ENCODE peak calls at places on chromosomes 12 and 14, in six cellular contexts. One of them, this sample, is unnamed.

GRCh38 chr12:19382111-19382526 is 57.2 kb upstream of the AEBP2 start:
- DNase-seq in dorsolateral prefrontal cortex: no peak
- DNase-seq in HS-27A: peak; percentile 49
- DNase-seq in RPMI7951: peak; percentile 85
- DNase-seq in mucosa of descending colon: no peak
- DNase-seq in stromal cell of bone marrow: peak; percentile 86
- DNase-seq in this sample: no peak

GRCh38 chr12:121688966-121689365 is 19.5 kb upstream of the MORN3 start:
- DNase-seq in HS-27A: no peak
- DNase-seq in dorsolateral prefrontal cortex: no peak
- DNase-seq in mucosa of descending colon: no peak
- DNase-seq in RPMI7951: no peak
- DNase-seq in stromal cell of bone marrow: no peak
- DNase-seq in this sample: no peak

GRCh38 chr12:114812858-114813761 is 129.1 kb upstream of the TBX3 start:
- DNase-seq in dorsolateral prefrontal cortex: no peak
- DNase-seq in stromal cell of bone marrow: no peak
- DNase-seq in HS-27A: no peak
- DNase-seq in mucosa of descending colon: no peak
- DNase-seq in RPMI7951: peak; percentile 59
- DNase-seq in this sample: no peak

GRCh38 chr14:68544150-68544892 is 248.5 kb downstream of the ZFP36L1 start:
- DNase-seq in HS-27A: no peak
- DNase-seq in stromal cell of bone marrow: peak; percentile 100
- DNase-seq in mucosa of descending colon: no peak
- DNase-seq in dorsolateral prefrontal cortex: no peak
- DNase-seq in RPMI7951: peak; percentile 98
- DNase-seq in this sample: no peak

GRCh38 chr14:104881369-104881979 is 16.4 kb downstream of the CEP170B start:
- DNase-seq in stromal cell of bone marrow: no peak
- DNase-seq in RPMI7951: no peak
- DNase-seq in mucosa of descending colon: peak; percentile 44
- DNase-seq in HS-27A: no peak
- DNase-seq in dorsolateral prefrontal cortex: no peak
- DNase-seq in this sample: no peak

GRCh38 chr14:96895658-96896271 is 98.6 kb downstream of the VRK1 start:
- DNase-seq in stromal cell of bone marrow: no peak
- DNase-seq in HS-27A: no peak
- DNase-seq in mucosa of descending colon: no peak
- DNase-seq in RPMI7951: no peak
- DNase-seq in dorsolateral prefrontal cortex: no peak
- DNase-seq in this sample: no peak

GRCh38 chr14:105120056-105120455 is 48.5 kb downstream of the JAG2 start:
- DNase-seq in stromal cell of bone marrow: no peak
- DNase-seq in dorsolateral prefrontal cortex: no peak
- DNase-seq in HS-27A: no peak
- DNase-seq in RPMI7951: no peak
- DNase-seq in mucosa of descending colon: no peak
- DNase-seq in this sample: no peak

GRCh38 chr12:10339441-10339840 is 31.8 kb downstream of the KLRD1 start:
- DNase-seq in HS-27A: no peak
- DNase-seq in dorsolateral prefrontal cortex: no peak
- DNase-seq in stromal cell of bone marrow: no peak
- DNase-seq in mucosa of descending colon: no peak
- DNase-seq in RPMI7951: peak; percentile 57
- DNase-seq in this sample: no peak

GRCh38 chr14:26984318-26985177 is 386.7 kb upstream of the NOVA1 start:
- DNase-seq in mucosa of descending colon: no peak
- DNase-seq in dorsolateral prefrontal cortex: peak; percentile 51
- DNase-seq in HS-27A: no peak
- DNase-seq in RPMI7951: peak; percentile 39
- DNase-seq in stromal cell of bone marrow: peak; percentile 8
- DNase-seq in this sample: no peak

GRCh38 chr14:77031680-77032482 is 3.4 kb upstream of the IRF2BPL start:
- DNase-seq in dorsolateral prefrontal cortex: no peak
- DNase-seq in stromal cell of bone marrow: peak; percentile 87
- DNase-seq in mucosa of descending colon: no peak
- DNase-seq in RPMI7951: peak; percentile 60
- DNase-seq in HS-27A: no peak
- DNase-seq in this sample: no peak

GRCh38 chr12:122079038-122079531 is 529 bp downstream of the MLXIP start:
- DNase-seq in RPMI7951: no peak
- DNase-seq in dorsolateral prefrontal cortex: no peak
- DNase-seq in HS-27A: no peak
- DNase-seq in stromal cell of bone marrow: no peak
- DNase-seq in mucosa of descending colon: peak; percentile 79
- DNase-seq in this sample: no peak

GRCh38 chr12:21296751-21297406 is 37.8 kb downstream of the SLCO1A2 start:
- DNase-seq in RPMI7951: peak; percentile 13
- DNase-seq in mucosa of descending colon: no peak
- DNase-seq in stromal cell of bone marrow: no peak
- DNase-seq in dorsolateral prefrontal cortex: no peak
- DNase-seq in HS-27A: no peak
- DNase-seq in this sample: no peak

GRCh38 chr14:64636208-64636979 is 67.8 kb upstream of the PLEKHG3 start:
- DNase-seq in dorsolateral prefrontal cortex: peak; percentile 84
- DNase-seq in stromal cell of bone marrow: no peak
- DNase-seq in mucosa of descending colon: peak; percentile 67
- DNase-seq in HS-27A: no peak
- DNase-seq in RPMI7951: peak; percentile 46
- DNase-seq in this sample: peak; percentile 44

GRCh38 chr12:63354919-63355318 is 203.9 kb upstream of the AVPR1A start:
- DNase-seq in stromal cell of bone marrow: no peak
- DNase-seq in dorsolateral prefrontal cortex: no peak
- DNase-seq in HS-27A: no peak
- DNase-seq in mucosa of descending colon: no peak
- DNase-seq in RPMI7951: no peak
- DNase-seq in this sample: no peak

GRCh38 chr12:107415834-107416233 is 269.8 kb upstream of the PWP1 start:
- DNase-seq in RPMI7951: peak; percentile 91
- DNase-seq in mucosa of descending colon: no peak
- DNase-seq in stromal cell of bone marrow: peak; percentile 34
- DNase-seq in dorsolateral prefrontal cortex: no peak
- DNase-seq in HS-27A: no peak
- DNase-seq in this sample: no peak

GRCh38 chr14:51310453-51311074 is 70.5 kb downstream of the TMX1 start:
- DNase-seq in HS-27A: no peak
- DNase-seq in dorsolateral prefrontal cortex: no peak
- DNase-seq in RPMI7951: peak; percentile 93
- DNase-seq in stromal cell of bone marrow: peak; percentile 61
- DNase-seq in mucosa of descending colon: no peak
- DNase-seq in this sample: no peak

GRCh38 chr14:66979083-66979974 is 209.9 kb upstream of the GARIN2 start:
- DNase-seq in stromal cell of bone marrow: no peak
- DNase-seq in RPMI7951: no peak
- DNase-seq in HS-27A: no peak
- DNase-seq in mucosa of descending colon: no peak
- DNase-seq in dorsolateral prefrontal cortex: no peak
- DNase-seq in this sample: no peak

GRCh38 chr14:61720302-61720677 is 25.0 kb downstream of the HIF1A start:
- DNase-seq in mucosa of descending colon: no peak
- DNase-seq in RPMI7951: no peak
- DNase-seq in dorsolateral prefrontal cortex: no peak
- DNase-seq in HS-27A: no peak
- DNase-seq in stromal cell of bone marrow: no peak
- DNase-seq in this sample: no peak

GRCh38 chr14:60396718-60397343 is 89.0 kb downstream of the C14orf39 start:
- DNase-seq in mucosa of descending colon: no peak
- DNase-seq in HS-27A: peak; percentile 15
- DNase-seq in dorsolateral prefrontal cortex: no peak
- DNase-seq in stromal cell of bone marrow: no peak
- DNase-seq in RPMI7951: peak; percentile 1
- DNase-seq in this sample: no peak

GRCh38 chr12:62192486-62193250 is 67.5 kb upstream of the USP15 start:
- DNase-seq in dorsolateral prefrontal cortex: peak; percentile 62
- DNase-seq in mucosa of descending colon: no peak
- DNase-seq in RPMI7951: peak; percentile 68
- DNase-seq in stromal cell of bone marrow: peak; percentile 79
- DNase-seq in HS-27A: peak; percentile 36
- DNase-seq in this sample: peak; percentile 15

GRCh38 chr12:6158749-6159148 is 34.3 kb upstream of the VWF start:
- DNase-seq in mucosa of descending colon: no peak
- DNase-seq in dorsolateral prefrontal cortex: no peak
- DNase-seq in stromal cell of bone marrow: no peak
- DNase-seq in HS-27A: no peak
- DNase-seq in RPMI7951: no peak
- DNase-seq in this sample: no peak

GRCh38 chr12:69000069-69000468 is 67.1 kb upstream of the CPM start:
- DNase-seq in RPMI7951: no peak
- DNase-seq in dorsolateral prefrontal cortex: no peak
- DNase-seq in stromal cell of bone marrow: no peak
- DNase-seq in mucosa of descending colon: no peak
- DNase-seq in HS-27A: no peak
- DNase-seq in this sample: no peak

GRCh38 chr14:45716506-45716905 is 463.5 kb upstream of the MIS18BP1 start:
- DNase-seq in RPMI7951: peak; percentile 39
- DNase-seq in stromal cell of bone marrow: peak; percentile 3
- DNase-seq in mucosa of descending colon: no peak
- DNase-seq in HS-27A: no peak
- DNase-seq in dorsolateral prefrontal cortex: no peak
- DNase-seq in this sample: no peak

GRCh38 chr12:47903151-47903611 is 1.6 kb downstream of the VDR start:
- DNase-seq in dorsolateral prefrontal cortex: no peak
- DNase-seq in RPMI7951: peak; percentile 68
- DNase-seq in stromal cell of bone marrow: peak; percentile 65
- DNase-seq in HS-27A: peak; percentile 33
- DNase-seq in mucosa of descending colon: no peak
- DNase-seq in this sample: no peak

This sample was measured in effector CD8-positive, alpha-beta T cell.